ENCODE peak calls at places on chromosomes 16 and 17, in five cellular contexts. J, U, V, C and B are unnamed samples.
A peak's percentile ranks its signal among the peaks of the same experiment; 100 is the strongest.

GRCh38 chr17:38417210-38417951 is 10.9 kb upstream of the ARHGAP23 start:
- DNase-seq in J (no peak), U (no peak), V (no peak), C (no peak), B (no peak)

GRCh38 chr16:24409045-24409444 is 130.3 kb upstream of the RBBP6 start:
- DNase-seq in J (peak; percentile 42), U (no peak), V (no peak), C (no peak), B (no peak)

GRCh38 chr16:56633535-56633934 is 1.1 kb downstream of the MT1M start:
- DNase-seq in J (no peak), U (no peak), V (no peak), C (no peak), B (no peak)

GRCh38 chr17:27240802-27241155 is 53.1 kb upstream of the WSB1 start:
- DNase-seq in J (no peak), U (no peak), V (no peak), C (no peak), B (no peak)

GRCh38 chr16:52548261-52549010 is 1.5 kb upstream of the TOX3 start:
- DNase-seq in J (peak; percentile 53), U (no peak), V (no peak), C (no peak), B (no peak)

GRCh38 chr17:78597923-78598545 is 20.8 kb upstream of the DNAH17 start:
- DNase-seq in J (no peak), U (peak; percentile 86), V (no peak), C (no peak), B (no peak)

GRCh38 chr17:76233588-76234353 is 6.5 kb downstream of the RNF157 start:
- DNase-seq in J (no peak), U (no peak), V (no peak), C (no peak), B (no peak)

GRCh38 chr17:9107527-9107926 is 86.2 kb downstream of the NTN1 start:
- DNase-seq in J (no peak), U (no peak), V (no peak), C (no peak), B (no peak)

GRCh38 chr17:296906-297690 is 55.5 kb downstream of the RPH3AL start:
- DNase-seq in J (no peak), U (no peak), V (no peak), C (no peak), B (no peak)

GRCh38 chr16:20674684-20675487 is 22.6 kb downstream of the ACSM1 start:
- DNase-seq in J (peak; percentile 18), U (no peak), V (no peak), C (peak; percentile 44), B (no peak)

GRCh38 chr16:77745972-77746371 is 23.7 kb downstream of the NUDT7 start:
- DNase-seq in J (no peak), U (peak; percentile 62), V (no peak), C (no peak), B (no peak)

GRCh38 chr16:78487471-78487870 is 388.0 kb downstream of the WWOX start:
- DNase-seq in J (no peak), U (no peak), V (no peak), C (no peak), B (no peak)

GRCh38 chr16:7013990-7014389 is 318.7 kb upstream of the RBFOX1 start:
- DNase-seq in J (peak; percentile 74), U (peak; percentile 5), V (no peak), C (no peak), B (no peak)

GRCh38 chr17:19631905-19632304 is 16.6 kb upstream of the ALDH3A2 start:
- DNase-seq in J (no peak), U (no peak), V (no peak), C (no peak), B (no peak)

GRCh38 chr17:73952498-73953205 is 250.8 kb upstream of the RPL38 start:
- DNase-seq in J (peak; percentile 81), U (no peak), V (no peak), C (no peak), B (no peak)

GRCh38 chr17:30336369-30337171 is 2.7 kb upstream of the TMIGD1 start:
- DNase-seq in J (peak; percentile 67), U (peak; percentile 59), V (no peak), C (no peak), B (peak; percentile 57)

GRCh38 chr17:65485388-65486299 is 75.8 kb downstream of the AXIN2 start:
- DNase-seq in J (no peak), U (no peak), V (no peak), C (no peak), B (peak; percentile 86)

GRCh38 chr16:49827806-49828428 is 28.0 kb downstream of the ZNF423 start:
- DNase-seq in J (no peak), U (no peak), V (no peak), C (no peak), B (no peak)

GRCh38 chr16:68992521-68992920 is 112.9 kb upstream of the HAS3 start:
- DNase-seq in J (no peak), U (peak; percentile 86), V (no peak), C (no peak), B (no peak)

GRCh38 chr16:73483076-73483791 is 435.3 kb upstream of the ZFHX3 start:
- DNase-seq in J (peak; percentile 53), U (no peak), V (no peak), C (no peak), B (no peak)

GRCh38 chr16:6066601-6067000 is 969.0 kb upstream of the EEF2KMT start:
- DNase-seq in J (no peak), U (no peak), V (no peak), C (no peak), B (no peak)

GRCh38 chr17:56786989-56787482 is 46.7 kb downstream of the C17orf67 start:
- DNase-seq in J (no peak), U (peak; percentile 98), V (no peak), C (peak; percentile 18), B (no peak)

GRCh38 chr16:29738514-29738913 is 7.3 kb downstream of the C16orf54 start:
- DNase-seq in J (no peak), U (no peak), V (no peak), C (no peak), B (no peak)

GRCh38 chr16:81786321-81786720 is 7.2 kb downstream of the PLCG2 start:
- DNase-seq in J (no peak), U (peak; percentile 6), V (no peak), C (no peak), B (no peak)

GRCh38 chr16:27193300-27193990 is 9.9 kb upstream of the KDM8 start:
- DNase-seq in J (no peak), U (no peak), V (no peak), C (no peak), B (no peak)

GRCh38 chr17:61415374-61416210 is 15.9 kb downstream of the TBX2 start:
- DNase-seq in J (no peak), U (peak; percentile 37), V (no peak), C (no peak), B (peak; percentile 27)

GRCh38 chr16:709651-710499 is 4.3 kb upstream of the FBXL16 start:
- DNase-seq in J (peak; percentile 83), U (peak; percentile 88), V (no peak), C (no peak), B (no peak)

GRCh38 chr17:32445976-32446375 is 1.7 kb downstream of the PSMD11 start:
- DNase-seq in J (no peak), U (peak; percentile 57), V (no peak), C (no peak), B (no peak)

GRCh38 chr16:11681977-11682654 is 13.9 kb downstream of the SNN start:
- DNase-seq in J (no peak), U (no peak), V (peak; percentile 60), C (no peak), B (no peak)

GRCh38 chr17:14308636-14308964 is 7.7 kb downstream of the HS3ST3B1 start:
- DNase-seq in J (no peak), U (no peak), V (no peak), C (no peak), B (peak; percentile 5)

GRCh38 chr17:28716740-28717577 is 709 bp downstream of the RAB34 start:
- DNase-seq in J (peak; percentile 78), U (peak; percentile 19), V (peak; percentile 46), C (no peak), B (no peak)

GRCh38 chr16:75477680-75478473 is 13.4 kb upstream of the TMEM170A start:
- DNase-seq in J (no peak), U (no peak), V (no peak), C (no peak), B (no peak)

GRCh38 chr17:32006957-32007462 is at the start of gene LRRC37B:
- DNase-seq in J (peak; percentile 91), U (peak; percentile 57), V (peak; percentile 87), C (peak; percentile 81), B (peak; percentile 90)

GRCh38 chr17:74054249-74054648 is 149.2 kb upstream of the RPL38 start:
- DNase-seq in J (no peak), U (no peak), V (no peak), C (no peak), B (no peak)

GRCh38 chr16:85254921-85255320 is 142.6 kb upstream of the CIBAR2 start:
- DNase-seq in J (no peak), U (no peak), V (no peak), C (no peak), B (no peak)

GRCh38 chr17:81067331-81067730 is 32.4 kb downstream of the BAIAP2 start:
- DNase-seq in J (peak; percentile 72), U (no peak), V (no peak), C (no peak), B (no peak)
- H3K4me1 ChIP-seq in J (peaks cover 29% of the 10 kb centered on the region), U (peaks cover 3% of the 10 kb centered on the region), V (peaks cover 5% of the 10 kb centered on the region), C (no peaks in the 10 kb centered on the region), B (peaks cover 43% of the 10 kb centered on the region)

DNA sequence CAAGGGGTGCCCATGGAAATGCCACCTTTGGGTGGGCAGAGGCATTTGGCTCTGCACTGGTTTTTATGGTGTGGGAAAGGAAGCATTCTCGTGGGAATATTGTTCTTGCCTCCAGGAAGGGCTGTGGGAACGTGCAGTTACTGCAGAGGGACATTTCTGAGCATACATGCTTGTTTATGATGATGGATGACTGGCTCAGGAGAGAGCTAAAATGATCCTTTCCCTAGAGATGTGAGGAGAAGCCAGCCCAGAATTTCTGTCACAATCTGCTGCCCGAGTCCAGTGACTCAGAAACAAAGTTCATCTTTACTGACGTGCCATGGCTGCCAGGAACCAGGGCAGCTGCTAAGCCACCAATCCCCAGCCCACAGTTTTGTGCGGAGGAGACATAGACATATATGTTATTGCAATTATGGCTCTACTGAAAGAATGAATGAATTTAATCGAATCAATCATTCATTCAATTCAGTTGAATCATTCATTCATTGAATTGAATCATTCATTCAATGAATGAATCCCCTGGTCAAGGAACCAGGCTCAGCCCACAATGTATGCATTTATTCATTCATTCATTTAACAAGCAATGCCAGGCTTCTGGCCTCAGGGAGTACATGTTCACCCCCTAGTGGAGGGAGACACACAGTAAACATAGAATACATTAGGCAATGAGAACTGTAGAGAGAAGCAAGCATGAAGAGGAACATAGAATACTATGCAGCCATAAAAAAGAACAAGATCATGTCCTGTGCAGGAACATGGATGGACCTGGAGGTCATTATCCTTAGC is 414.4 kb upstream of the HSBP1 start:
- DNase-seq in J (peak; percentile 15), U (peak; percentile 33), V (no peak), C (no peak), B (no peak)
- TF ChIP-seq CTCF in J (peak; percentile 28), U (peak; percentile 15), V (no peak), C (no peak), B (no peak)

GRCh38 chr17:41972571-41973411 is 6.2 kb downstream of the CNP start:
- DNase-seq in J (no peak), U (no peak), V (peak; percentile 54), C (no peak), B (no peak)
- H3K4me1 ChIP-seq in J (peaks cover 3% of the 10 kb centered on the region), U (peaks cover under 1% of the 10 kb centered on the region), V (peaks cover 30% of the 10 kb centered on the region), C (no peaks in the 10 kb centered on the region), B (peaks cover 9% of the 10 kb centered on the region)

GRCh38 chr16:67071476-67072048 is 38.2 kb upstream of the PHAF1 start:
- DNase-seq in J (no peak), U (no peak), V (no peak), C (no peak), B (no peak)

GRCh38 chr16:67063008-67063407 is 34.1 kb downstream of the CBFB start:
- DNase-seq in J (no peak), U (no peak), V (no peak), C (no peak), B (no peak)

GRCh38 chr16:67068212-67068753 is 39.3 kb downstream of the CBFB start:
- DNase-seq in J (no peak), U (peak; percentile 56), V (no peak), C (no peak), B (no peak)
- TF ChIP-seq CTCF in J (no peak), U (no peak), V (no peak), C (no peak), B (no peak)